ENCODE peak calls at places on chromosome 1, in nine cellular contexts. U is NB4; X is central memory CD4-positive, alpha-beta T cell; R is cardiac muscle cell; H is DMS153; S is bronchial epithelial cell; D is stimulated activated naive CD4-positive, alpha-beta T cell; Q is heart right ventricle; F is stimulated activated CD4-positive, alpha-beta T cell treated with anti-CD3 and anti-CD28 coated beads, Interleukin-15, amount 100 ng/mL, for 48 hours. N is an unnamed sample.

GRCh38 chr1:206521002-206521585 is 13.8 kb downstream of the RASSF5 start:
- DNase-seq in U (no peak), X (no peak), R (no peak), H (peak; percentile 91), S (no peak), D (no peak), Q (no peak), F (no peak), N (no peak)

GRCh38 chr1:5645135-5645399 is 347.2 kb downstream of the NPHP4 start:
- DNase-seq in U (no peak), X (no peak), R (no peak), H (no peak), S (no peak), D (no peak), Q (no peak), F (no peak), N (no peak)

GRCh38 chr1:218464871-218465270 is 119.7 kb downstream of the TGFB2 start:
- DNase-seq in U (no peak), X (no peak), R (no peak), H (no peak), S (no peak), D (no peak), Q (no peak), F (no peak), N (no peak)

GRCh38 chr1:179129702-179130473 is 48.0 kb downstream of the TOR3A start:
- DNase-seq in U (peak; percentile 73), X (peak; percentile 69), R (no peak), H (no peak), S (peak; percentile 49), D (no peak), Q (no peak), F (no peak), N (no peak)

GRCh38 chr1:37147397-37147831 is 113.1 kb upstream of the GRIK3 start:
- DNase-seq in U (no peak), X (no peak), R (no peak), H (no peak), S (no peak), D (no peak), Q (no peak), F (no peak), N (no peak)

GRCh38 chr1:101108123-101108522 is 82.5 kb upstream of the DPH5 start:
- DNase-seq in U (no peak), X (no peak), R (no peak), H (no peak), S (peak; percentile 51), D (no peak), Q (no peak), F (no peak), N (no peak)

GRCh38 chr1:204255225-204255624 is 41.4 kb upstream of the GOLT1A start:
- DNase-seq in U (no peak), X (no peak), R (no peak), H (peak; percentile 34), S (no peak), D (no peak), Q (no peak), F (no peak), N (no peak)

GRCh38 chr1:93704063-93704462 is 22.4 kb upstream of the BCAR3 start:
- DNase-seq in U (no peak), X (no peak), R (no peak), H (no peak), S (no peak), D (no peak), Q (no peak), F (no peak), N (no peak)

GRCh38 chr1:66654643-66655042 is 97.6 kb upstream of the DYNLT5 start:
- DNase-seq in U (no peak), X (no peak), R (no peak), H (no peak), S (no peak), D (no peak), Q (peak; percentile 17), F (no peak), N (no peak)

GRCh38 chr1:199522936-199523335 is 504.6 kb upstream of the NR5A2 start:
- DNase-seq in U (no peak), X (no peak), R (no peak), H (no peak), S (no peak), D (no peak), Q (no peak), F (no peak), N (no peak)

GRCh38 chr1:56897150-56898004 is 42.8 kb downstream of the C8A start:
- DNase-seq in U (no peak), X (no peak), R (peak; percentile 82), H (peak; percentile 15), S (no peak), D (no peak), Q (no peak), F (no peak), N (no peak)

GRCh38 chr1:52506920-52507546 is 45.9 kb downstream of the TUT4 start:
- DNase-seq in U (no peak), X (no peak), R (no peak), H (no peak), S (no peak), D (no peak), Q (no peak), F (no peak), N (no peak)

GRCh38 chr1:202056644-202057334 is 46.4 kb downstream of the ELF3 start:
- DNase-seq in U (no peak), X (no peak), R (no peak), H (peak; percentile 100), S (peak; percentile 95), D (no peak), Q (peak; percentile 71), F (no peak), N (no peak)

GRCh38 chr1:61839702-61840101 is 97.4 kb downstream of the PATJ start:
- DNase-seq in U (no peak), X (no peak), R (peak; percentile 56), H (no peak), S (peak; percentile 81), D (no peak), Q (no peak), F (no peak), N (no peak)

GRCh38 chr1:194466706-194467105 is 1280.3 kb upstream of the B3GALT2 start:
- DNase-seq in U (no peak), X (no peak), R (peak; percentile 0), H (no peak), S (no peak), D (no peak), Q (no peak), F (no peak), N (no peak)

GRCh38 chr1:56390934-56391731 is 188.2 kb downstream of the PLPP3 start:
- DNase-seq in U (no peak), X (no peak), R (no peak), H (no peak), S (no peak), D (no peak), Q (no peak), F (no peak), N (no peak)

GRCh38 chr1:228332797-228333738 is 73.6 kb downstream of the TRIM11 start:
- DNase-seq in U (no peak), X (no peak), R (no peak), H (no peak), S (no peak), D (no peak), Q (peak; percentile 6), F (no peak), N (no peak)

GRCh38 chr1:155136728-155137127 is 1.1 kb downstream of the SLC50A1 start:
- DNase-seq in U (peak; percentile 35), X (no peak), R (no peak), H (no peak), S (no peak), D (no peak), Q (no peak), F (no peak), N (no peak)

GRCh38 chr1:23473037-23473800 is 10.8 kb downstream of the ASAP3 start:
- DNase-seq in U (no peak), X (no peak), R (no peak), H (no peak), S (peak; percentile 34), D (no peak), Q (no peak), F (no peak), N (no peak)

GRCh38 chr1:240575976-240576666 is 35.8 kb downstream of the GREM2 start:
- DNase-seq in U (peak; percentile 47), X (peak; percentile 84), R (peak; percentile 36), H (no peak), S (peak; percentile 3), D (no peak), Q (no peak), F (no peak), N (no peak)

GRCh38 chr1:246528933-246529731 is 22.1 kb upstream of the SMYD3 start:
- DNase-seq in U (no peak), X (no peak), R (no peak), H (no peak), S (peak; percentile 26), D (no peak), Q (no peak), F (no peak), N (no peak)

GRCh38 chr1:226482975-226483660 is 65.4 kb upstream of the STUM start:
- DNase-seq in U (peak; percentile 91), X (no peak), R (peak; percentile 26), H (no peak), S (peak; percentile 33), D (no peak), Q (no peak), F (no peak), N (no peak)

GRCh38 chr1:12775443-12775842 is 1.9 kb downstream of the PRAMEF12 start:
- DNase-seq in U (no peak), X (no peak), R (no peak), H (no peak), S (no peak), D (no peak), Q (no peak), F (no peak), N (no peak)

GRCh38 chr1:1069061-1069710 is 4.9 kb downstream of the RNF223 start:
- DNase-seq in U (peak; percentile 34), X (peak; percentile 88), R (peak; percentile 55), H (peak; percentile 87), S (peak; percentile 60), D (peak; percentile 91), Q (peak; percentile 77), F (peak; percentile 76), N (peak; percentile 90)

N was measured in cerebellum.